ENCODE peak calls at places on chromosomes 6 and 20, in ten cellular contexts. One of them, this sample, is unnamed.

GRCh38 chr20:60087563-60088105 is 129.4 kb downstream of the CDH26 start:
- DNase-seq in pancreas: no peak
- DNase-seq in psoas muscle: no peak
- DNase-seq in Panc1: no peak
- DNase-seq in upper lobe of right lung: no peak
- DNase-seq in GM23338: no peak
- DNase-seq in heart left ventricle: peak
- DNase-seq in upper lobe of left lung: peak
- DNase-seq in transverse colon: no peak
- DNase-seq in ovary: no peak
- DNase-seq in this sample: no peak

GRCh38 chr6:133206942-133207341 is 34.2 kb upstream of the EYA4 start:
- DNase-seq in pancreas: no peak
- DNase-seq in psoas muscle: no peak
- DNase-seq in Panc1: no peak
- DNase-seq in upper lobe of right lung: no peak
- DNase-seq in GM23338: no peak
- DNase-seq in heart left ventricle: no peak
- DNase-seq in upper lobe of left lung: no peak
- DNase-seq in transverse colon: no peak
- DNase-seq in ovary: no peak
- DNase-seq in this sample: no peak

GRCh38 chr20:63739129-63740069 is at the start of gene SLC2A4RG:
- DNase-seq in pancreas: peak
- DNase-seq in psoas muscle: peak
- DNase-seq in Panc1: no peak
- DNase-seq in upper lobe of right lung: peak
- DNase-seq in GM23338: peak
- DNase-seq in heart left ventricle: peak
- DNase-seq in upper lobe of left lung: peak
- DNase-seq in transverse colon: peak
- DNase-seq in ovary: peak
- DNase-seq in this sample: peak

GRCh38 chr6:2902470-2902762 is 693 bp downstream of the SERPINB9 start:
- DNase-seq in pancreas: no peak
- DNase-seq in psoas muscle: no peak
- DNase-seq in Panc1: no peak
- DNase-seq in upper lobe of right lung: peak
- DNase-seq in GM23338: no peak
- DNase-seq in heart left ventricle: no peak
- DNase-seq in upper lobe of left lung: no peak
- DNase-seq in transverse colon: no peak
- DNase-seq in ovary: no peak
- DNase-seq in this sample: no peak

GRCh38 chr6:136326038-136326561 is 36.5 kb upstream of the BCLAF1 start:
- DNase-seq in pancreas: no peak
- DNase-seq in psoas muscle: no peak
- DNase-seq in Panc1: no peak
- DNase-seq in upper lobe of right lung: no peak
- DNase-seq in GM23338: no peak
- DNase-seq in heart left ventricle: no peak
- DNase-seq in upper lobe of left lung: no peak
- DNase-seq in transverse colon: no peak
- DNase-seq in ovary: no peak
- DNase-seq in this sample: no peak

GRCh38 chr6:85449818-85450577 is at the start of gene NT5E:
- DNase-seq in pancreas: peak
- DNase-seq in psoas muscle: peak
- DNase-seq in Panc1: no peak
- DNase-seq in upper lobe of right lung: peak
- DNase-seq in GM23338: peak
- DNase-seq in heart left ventricle: peak
- DNase-seq in upper lobe of left lung: peak
- DNase-seq in transverse colon: peak
- DNase-seq in ovary: peak
- DNase-seq in this sample: peak

GRCh38 chr20:15823718-15824117 is 749.5 kb downstream of the KIF16B start:
- DNase-seq in pancreas: no peak
- DNase-seq in psoas muscle: no peak
- DNase-seq in Panc1: no peak
- DNase-seq in upper lobe of right lung: no peak
- DNase-seq in GM23338: no peak
- DNase-seq in heart left ventricle: no peak
- DNase-seq in upper lobe of left lung: no peak
- DNase-seq in transverse colon: no peak
- DNase-seq in ovary: no peak
- DNase-seq in this sample: no peak

GRCh38 chr6:155171747-155172191 is 92.0 kb upstream of the CLDN20 start:
- DNase-seq in pancreas: no peak
- DNase-seq in psoas muscle: no peak
- DNase-seq in Panc1: no peak
- DNase-seq in upper lobe of right lung: no peak
- DNase-seq in GM23338: no peak
- DNase-seq in heart left ventricle: no peak
- DNase-seq in upper lobe of left lung: no peak
- DNase-seq in transverse colon: no peak
- DNase-seq in ovary: no peak
- DNase-seq in this sample: no peak

GRCh38 chr6:52612336-52613096 is 35.7 kb upstream of the TRAM2 start:
- DNase-seq in pancreas: no peak
- DNase-seq in psoas muscle: no peak
- DNase-seq in Panc1: no peak
- DNase-seq in upper lobe of right lung: no peak
- DNase-seq in GM23338: no peak
- DNase-seq in heart left ventricle: no peak
- DNase-seq in upper lobe of left lung: no peak
- DNase-seq in transverse colon: no peak
- DNase-seq in ovary: no peak
- DNase-seq in this sample: no peak

GRCh38 chr6:6320901-6321300 is 439 bp upstream of the F13A1 start:
- DNase-seq in pancreas: no peak
- DNase-seq in psoas muscle: no peak
- DNase-seq in Panc1: peak
- DNase-seq in upper lobe of right lung: no peak
- DNase-seq in GM23338: peak
- DNase-seq in heart left ventricle: no peak
- DNase-seq in upper lobe of left lung: no peak
- DNase-seq in transverse colon: no peak
- DNase-seq in ovary: no peak
- DNase-seq in this sample: no peak

GRCh38 chr6:37539706-37540352 is 40.1 kb upstream of the CCDC167 start:
- DNase-seq in pancreas: no peak
- DNase-seq in psoas muscle: no peak
- DNase-seq in Panc1: no peak
- DNase-seq in upper lobe of right lung: no peak
- DNase-seq in GM23338: no peak
- DNase-seq in heart left ventricle: no peak
- DNase-seq in upper lobe of left lung: no peak
- DNase-seq in transverse colon: no peak
- DNase-seq in ovary: no peak
- DNase-seq in this sample: no peak

GRCh38 chr20:46752639-46753235 is 43.3 kb downstream of the SLC2A10 start:
- DNase-seq in pancreas: peak
- DNase-seq in psoas muscle: peak
- DNase-seq in Panc1: no peak
- DNase-seq in upper lobe of right lung: peak
- DNase-seq in GM23338: peak
- DNase-seq in heart left ventricle: no peak
- DNase-seq in upper lobe of left lung: no peak
- DNase-seq in transverse colon: peak
- DNase-seq in ovary: peak
- DNase-seq in this sample: peak

DNA sequence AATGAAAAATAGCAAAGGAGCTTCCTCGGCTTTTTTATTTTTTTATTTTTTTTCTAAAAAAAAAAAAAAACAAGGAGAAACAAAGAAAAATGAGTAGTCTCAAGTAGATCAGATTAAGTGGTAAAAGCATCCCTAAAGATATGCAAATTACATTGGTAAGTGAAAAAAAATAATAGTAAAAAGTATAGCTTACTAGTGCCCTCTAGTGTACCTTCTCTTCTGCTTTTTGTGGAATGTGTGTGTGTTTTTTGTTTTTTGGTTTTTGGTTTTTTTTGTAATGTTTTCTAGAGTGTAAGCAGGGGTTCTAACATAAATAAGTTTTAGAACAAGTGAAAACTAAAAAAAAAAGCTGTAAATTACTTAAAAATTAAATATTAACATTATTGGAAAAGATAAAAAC is 1062.0 kb downstream of the HACE1 start:
- DNase-seq in pancreas: no peak
- DNase-seq in psoas muscle: no peak
- DNase-seq in Panc1: no peak
- DNase-seq in upper lobe of right lung: no peak
- DNase-seq in GM23338: peak
- DNase-seq in heart left ventricle: no peak
- DNase-seq in upper lobe of left lung: no peak
- DNase-seq in transverse colon: no peak
- DNase-seq in ovary: no peak
- DNase-seq in this sample: no peak
- TF ChIP-seq CTCF in pancreas: no peak
- TF ChIP-seq CTCF in psoas muscle: peak
- TF ChIP-seq CTCF in Panc1: peak
- TF ChIP-seq CTCF in upper lobe of right lung: peak
- TF ChIP-seq CTCF in GM23338: no peak
- TF ChIP-seq CTCF in heart left ventricle: no peak
- TF ChIP-seq CTCF in upper lobe of left lung: no peak
- TF ChIP-seq CTCF in transverse colon: no peak
- TF ChIP-seq CTCF in ovary: no peak
- TF ChIP-seq CTCF in this sample: peak

DNA sequence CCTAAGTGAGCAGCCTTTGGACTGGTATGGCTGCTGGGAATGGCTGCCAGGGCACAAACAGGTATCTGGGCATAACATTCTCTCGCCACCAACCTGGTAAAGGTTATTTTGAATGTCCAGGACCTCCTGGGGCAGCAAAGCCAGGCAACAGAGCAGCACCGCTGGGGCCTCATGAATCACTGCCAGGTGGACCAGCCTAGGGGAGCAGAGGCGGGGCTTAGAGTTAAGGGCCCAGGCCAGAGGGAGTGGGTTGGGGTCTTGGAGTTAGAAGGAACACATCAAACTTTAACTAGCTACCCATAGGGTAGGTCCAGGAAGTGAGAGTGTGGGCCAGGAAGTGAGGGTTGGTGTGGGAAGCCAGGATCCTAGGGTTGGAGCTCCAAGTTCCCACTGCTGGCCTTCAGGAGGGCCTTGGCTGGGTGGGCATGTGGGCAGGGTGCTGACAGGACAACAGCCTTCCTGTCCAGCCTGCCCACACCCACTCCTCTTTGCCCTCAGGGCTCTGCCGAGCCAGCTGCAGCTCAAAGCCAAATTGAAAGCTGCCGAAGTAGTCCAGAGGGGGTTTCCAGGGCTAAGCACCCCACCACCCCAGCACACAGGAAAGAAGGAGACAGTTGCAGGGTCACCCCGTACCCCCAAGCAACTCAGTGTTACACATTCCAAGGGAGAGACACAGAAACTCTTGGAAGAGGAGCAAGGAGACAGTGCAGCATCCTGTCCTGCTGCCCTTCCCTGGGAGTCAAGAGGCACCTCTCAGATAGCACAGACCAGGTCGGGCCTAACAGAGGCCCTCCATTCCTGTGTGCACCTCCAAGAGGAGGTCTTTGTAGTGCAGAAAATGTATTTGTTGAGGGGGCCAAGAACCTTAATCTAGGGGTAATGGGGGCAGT is 2.6 kb downstream of the NFKBIE start:
- DNase-seq in pancreas: no peak
- DNase-seq in psoas muscle: no peak
- DNase-seq in Panc1: no peak
- DNase-seq in upper lobe of right lung: no peak
- DNase-seq in GM23338: no peak
- DNase-seq in heart left ventricle: no peak
- DNase-seq in upper lobe of left lung: no peak
- DNase-seq in transverse colon: no peak
- DNase-seq in ovary: no peak
- DNase-seq in this sample: no peak
- H3K27ac ChIP-seq in pancreas: peak
- H3K27ac ChIP-seq in psoas muscle: no peak
- H3K27ac ChIP-seq in Panc1: peak
- H3K27ac ChIP-seq in upper lobe of right lung: peak
- H3K27ac ChIP-seq in GM23338: no peak
- H3K27ac ChIP-seq in heart left ventricle: no peak
- H3K27ac ChIP-seq in upper lobe of left lung: peak
- H3K27ac ChIP-seq in transverse colon: peak
- H3K27ac ChIP-seq in ovary: no peak
- H3K27ac ChIP-seq in this sample: no peak

GRCh38 chr6:157906537-157907061 is 75.1 kb upstream of the SYNJ2 start:
- DNase-seq in pancreas: no peak
- DNase-seq in psoas muscle: no peak
- DNase-seq in Panc1: no peak
- DNase-seq in upper lobe of right lung: no peak
- DNase-seq in GM23338: no peak
- DNase-seq in heart left ventricle: no peak
- DNase-seq in upper lobe of left lung: no peak
- DNase-seq in transverse colon: no peak
- DNase-seq in ovary: no peak
- DNase-seq in this sample: no peak
- TF ChIP-seq CTCF in pancreas: no peak
- TF ChIP-seq CTCF in psoas muscle: no peak
- TF ChIP-seq CTCF in Panc1: no peak
- TF ChIP-seq CTCF in upper lobe of right lung: no peak
- TF ChIP-seq CTCF in GM23338: no peak
- TF ChIP-seq CTCF in heart left ventricle: no peak
- TF ChIP-seq CTCF in upper lobe of left lung: no peak
- TF ChIP-seq CTCF in transverse colon: no peak
- TF ChIP-seq CTCF in ovary: no peak
- TF ChIP-seq CTCF in this sample: no peak

GRCh38 chr6:16766043-16766521 is 4.8 kb upstream of the ATXN1 start:
- DNase-seq in pancreas: no peak
- DNase-seq in psoas muscle: no peak
- DNase-seq in Panc1: peak
- DNase-seq in upper lobe of right lung: no peak
- DNase-seq in GM23338: no peak
- DNase-seq in heart left ventricle: no peak
- DNase-seq in upper lobe of left lung: no peak
- DNase-seq in transverse colon: no peak
- DNase-seq in ovary: no peak
- DNase-seq in this sample: no peak
- H3K27ac ChIP-seq in pancreas: no peak
- H3K27ac ChIP-seq in psoas muscle: no peak
- H3K27ac ChIP-seq in Panc1: peak
- H3K27ac ChIP-seq in upper lobe of right lung: no peak
- H3K27ac ChIP-seq in GM23338: no peak
- H3K27ac ChIP-seq in heart left ventricle: no peak
- H3K27ac ChIP-seq in upper lobe of left lung: no peak
- H3K27ac ChIP-seq in transverse colon: no peak
- H3K27ac ChIP-seq in ovary: no peak
- H3K27ac ChIP-seq in this sample: peak

This sample was measured in left ventricle myocardium inferior.